ENCODE peak calls at places on chromosomes 11 and 22, in seven cellular contexts. O is Caco-2, F is cardiac muscle cell, D is psoas muscle, K is IMR-90, R is fibroblast of lung, U is mammary epithelial cell. C is an unnamed sample. For H3K36me3, the result is how much of the 10 kb centered on the place peaks cover.

GRCh38 chr11:97140885-97141494 is 751.2 kb downstream of the JRKL start:
- DNase-seq in O (peak), F (peak), D (no peak), K (no peak), R (peak), U (peak), C (no peak)

GRCh38 chr11:65574963-65575567 is 788 bp upstream of the EHBP1L1 start:
- DNase-seq in O (peak), F (no peak), D (no peak), K (no peak), R (peak), U (no peak), C (no peak)

GRCh38 chr22:29768052-29768680 is 997 bp downstream of the UQCR10 start:
- DNase-seq in O (no peak), F (no peak), D (no peak), K (no peak), R (no peak), U (no peak), C (no peak)

GRCh38 chr22:49026476-49027121 is 801.1 kb downstream of the BRD1 start:
- DNase-seq in O (peak), F (no peak), D (no peak), K (no peak), R (no peak), U (no peak), C (no peak)

GRCh38 chr11:92180664-92181251 is 43.9 kb upstream of the FAT3 start:
- DNase-seq in O (no peak), F (peak), D (no peak), K (peak), R (peak), U (peak), C (peak)

GRCh38 chr11:1401656-1402221 is 12.0 kb downstream of the BRSK2 start:
- DNase-seq in O (peak), F (peak), D (peak), K (peak), R (peak), U (peak), C (no peak)

GRCh38 chr22:49691256-49691655 is 136.4 kb downstream of the BRD1 start:
- DNase-seq in O (no peak), F (no peak), D (no peak), K (no peak), R (no peak), U (no peak), C (no peak)

GRCh38 chr22:44557064-44557748 is 59.2 kb upstream of the RTL6 start:
- DNase-seq in O (no peak), F (no peak), D (no peak), K (no peak), R (no peak), U (no peak), C (no peak)

GRCh38 chr11:107669893-107670601 is 41.8 kb downstream of the SLN start:
- DNase-seq in O (no peak), F (no peak), D (no peak), K (no peak), R (no peak), U (no peak), C (no peak)

GRCh38 chr22:34765115-34765514 is 300.8 kb upstream of the ISX start:
- DNase-seq in O (no peak), F (no peak), D (no peak), K (no peak), R (no peak), U (no peak), C (no peak)

GRCh38 chr11:15816270-15816871 is 540.0 kb downstream of the SOX6 start:
- DNase-seq in O (no peak), F (peak), D (no peak), K (peak), R (peak), U (peak), C (no peak)

GRCh38 chr11:44555031-44555800 is 10.2 kb upstream of the CD82 start:
- DNase-seq in O (no peak), F (no peak), D (no peak), K (no peak), R (no peak), U (no peak), C (no peak)

GRCh38 chr11:1117970-1118369 is 39.8 kb upstream of the MUC5AC start:
- DNase-seq in O (no peak), F (no peak), D (no peak), K (no peak), R (no peak), U (no peak), C (no peak)

GRCh38 chr22:30695871-30696655 is 1.4 kb downstream of the OSBP2 start:
- DNase-seq in O (no peak), F (no peak), D (no peak), K (no peak), R (no peak), U (no peak), C (no peak)

GRCh38 chr11:25855916-25856315 is 476.0 kb upstream of the ANO3 start:
- DNase-seq in O (no peak), F (no peak), D (no peak), K (no peak), R (no peak), U (no peak), C (no peak)

GRCh38 chr22:29172216-29172615 is 33.5 kb upstream of the EMID1 start:
- DNase-seq in O (no peak), F (no peak), D (no peak), K (no peak), R (no peak), U (no peak), C (no peak)

GRCh38 chr11:91653091-91653754 is 571.4 kb upstream of the FAT3 start:
- DNase-seq in O (no peak), F (no peak), D (no peak), K (no peak), R (no peak), U (peak), C (no peak)

GRCh38 chr11:107408762-107409200 is 48.8 kb downstream of the CWF19L2 start:
- DNase-seq in O (peak), F (no peak), D (no peak), K (no peak), R (no peak), U (no peak), C (no peak)

GRCh38 chr22:46262449-46263207 is 515 bp downstream of the PKDREJ start:
- DNase-seq in O (no peak), F (peak), D (peak), K (peak), R (peak), U (no peak), C (no peak)

GRCh38 chr11:36550385-36551115 is 17.3 kb upstream of the RAG1 start:
- DNase-seq in O (no peak), F (no peak), D (no peak), K (no peak), R (no peak), U (no peak), C (no peak)

GRCh38 chr11:79206951-79207350 is 233.9 kb downstream of the TENM4 start:
- DNase-seq in O (peak), F (no peak), D (no peak), K (no peak), R (no peak), U (no peak), C (no peak)

GRCh38 chr11:75834728-75835127 is 19.7 kb downstream of the UVRAG start:
- DNase-seq in O (no peak), F (no peak), D (no peak), K (no peak), R (no peak), U (no peak), C (no peak)

GRCh38 chr22:23255506-23255905 is 75.2 kb downstream of the BCR start:
- DNase-seq in O (no peak), F (no peak), D (no peak), K (no peak), R (no peak), U (no peak), C (no peak)

GRCh38 chr11:96863520-96863919 is 473.7 kb downstream of the JRKL start:
- DNase-seq in O (no peak), F (peak), D (peak), K (no peak), R (no peak), U (no peak), C (no peak)

GRCh38 chr22:39502789-39503464 is 837 bp downstream of the MIEF1 start:
- DNase-seq in O (no peak), F (no peak), D (no peak), K (peak), R (peak), U (no peak), C (no peak)

GRCh38 chr11:19714387-19715363 is 2.0 kb downstream of the NAV2 start:
- DNase-seq in O (no peak), F (peak), D (peak), K (peak), R (peak), U (peak), C (peak)

GRCh38 chr11:75533843-75534242 is 8.1 kb upstream of the GDPD5 start:
- DNase-seq in O (no peak), F (no peak), D (no peak), K (no peak), R (no peak), U (no peak), C (no peak)

GRCh38 chr11:21556936-21557335 is 635.9 kb upstream of the ANO5 start:
- DNase-seq in O (no peak), F (no peak), D (no peak), K (no peak), R (no peak), U (no peak), C (no peak)

GRCh38 chr11:35364101-35364780 is 55.1 kb downstream of the SLC1A2 start:
- DNase-seq in O (no peak), F (peak), D (peak), K (peak), R (peak), U (peak), C (peak)

GRCh38 chr22:44992166-44992565 is 17.6 kb downstream of the PHF21B start:
- DNase-seq in O (no peak), F (no peak), D (no peak), K (no peak), R (no peak), U (no peak), C (no peak)

GRCh38 chr11:27414644-27415043 is 51.6 kb upstream of the CCDC34 start:
- DNase-seq in O (no peak), F (no peak), D (no peak), K (no peak), R (no peak), U (no peak), C (no peak)

GRCh38 chr22:29636751-29637150 is 33.3 kb downstream of the NF2 start:
- DNase-seq in O (no peak), F (no peak), D (no peak), K (no peak), R (no peak), U (no peak), C (no peak)

GRCh38 chr22:28222571-28222970 is 303.5 kb upstream of the PITPNB start:
- DNase-seq in O (no peak), F (no peak), D (no peak), K (no peak), R (no peak), U (no peak), C (no peak)

GRCh38 chr11:62724171-62724570 is 3.1 kb downstream of the HNRNPUL2 start:
- DNase-seq in O (no peak), F (no peak), D (no peak), K (no peak), R (no peak), U (no peak), C (no peak)

GRCh38 chr11:93034031-93034430 is 64.6 kb downstream of the MTNR1B start:
- DNase-seq in O (no peak), F (peak), D (no peak), K (peak), R (peak), U (no peak), C (no peak)

GRCh38 chr22:21651521-21652009 is 9.5 kb downstream of the SDF2L1 start:
- DNase-seq in O (no peak), F (no peak), D (no peak), K (no peak), R (no peak), U (no peak), C (no peak)

GRCh38 chr11:19985106-19985505 is 175.2 kb downstream of the DBX1 start:
- DNase-seq in O (no peak), F (no peak), D (no peak), K (no peak), R (no peak), U (peak), C (peak)

DNA sequence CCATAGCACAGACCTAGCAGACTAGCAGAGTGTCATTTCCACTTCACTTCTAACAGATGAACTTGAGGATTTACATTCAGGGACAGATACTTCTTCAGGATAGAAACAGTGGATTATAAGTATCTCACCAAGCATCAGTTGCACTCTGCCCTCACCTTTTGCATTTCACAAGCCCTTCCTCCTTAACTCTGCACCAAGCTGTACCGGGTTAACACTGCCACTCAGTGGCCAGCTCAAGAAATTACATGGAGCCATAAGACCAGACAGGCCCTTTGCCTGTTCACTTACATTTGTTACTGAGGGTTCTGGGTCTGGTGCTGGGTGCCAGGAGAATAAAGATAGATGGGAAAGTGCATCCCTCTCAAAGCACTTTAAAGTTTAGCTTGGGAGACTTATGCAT is 309.8 kb downstream of the SHANK2 start:
- DNase-seq in O (peak), F (no peak), D (no peak), K (no peak), R (peak), U (no peak), C (no peak)
- TF ChIP-seq CTCF in O (peak), F (peak), D (no peak), K (no peak), R (peak), U (peak), C (no peak)

GRCh38 chr11:129374081-129374992 is 1.3 kb upstream of the BARX2 start:
- DNase-seq in O (peak), F (no peak), D (peak), K (no peak), R (peak), U (no peak), C (no peak)
- H3K4me3 ChIP-seq in O (peak), F (peak), D (peak), K (peak), R (no peak), U (no peak), C (no peak)

GRCh38 chr11:70326843-70327242 is 56.4 kb downstream of the PPFIA1 start:
- DNase-seq in O (no peak), F (no peak), D (no peak), K (no peak), R (no peak), U (no peak), C (no peak)

GRCh38 chr11:70326365-70326803 is 55.9 kb downstream of the PPFIA1 start:
- DNase-seq in O (no peak), F (peak), D (no peak), K (peak), R (peak), U (no peak), C (peak)

GRCh38 chr11:70328556-70328955 is 58.1 kb downstream of the PPFIA1 start:
- DNase-seq in O (no peak), F (no peak), D (no peak), K (no peak), R (no peak), U (no peak), C (no peak)

GRCh38 chr11:70324354-70325115 is 54.0 kb downstream of the PPFIA1 start:
- DNase-seq in O (no peak), F (peak), D (no peak), K (no peak), R (no peak), U (no peak), C (no peak)

GRCh38 chr11:70327717-70328116 is 57.2 kb downstream of the PPFIA1 start:
- DNase-seq in O (no peak), F (no peak), D (no peak), K (no peak), R (no peak), U (no peak), C (no peak)
- H3K36me3 ChIP-seq in O (under half), F (under half), D (half or more), K (under half), R (under half), U (under half), C (under half)

GRCh38 chr11:11622772-11623531 is 1.1 kb upstream of the GALNT18 start:
- DNase-seq in O (peak), F (no peak), D (no peak), K (no peak), R (no peak), U (no peak), C (no peak)

GRCh38 chr11:11620251-11620965 is 1.4 kb downstream of the GALNT18 start:
- DNase-seq in O (peak), F (no peak), D (peak), K (peak), R (peak), U (peak), C (no peak)

GRCh38 chr11:11624206-11624605 is 2.4 kb upstream of the GALNT18 start:
- DNase-seq in O (no peak), F (no peak), D (no peak), K (no peak), R (no peak), U (no peak), C (no peak)

GRCh38 chr11:11620966-11621880 is 582 bp downstream of the GALNT18 start:
- DNase-seq in O (peak), F (no peak), D (peak), K (peak), R (peak), U (peak), C (no peak)

DNA sequence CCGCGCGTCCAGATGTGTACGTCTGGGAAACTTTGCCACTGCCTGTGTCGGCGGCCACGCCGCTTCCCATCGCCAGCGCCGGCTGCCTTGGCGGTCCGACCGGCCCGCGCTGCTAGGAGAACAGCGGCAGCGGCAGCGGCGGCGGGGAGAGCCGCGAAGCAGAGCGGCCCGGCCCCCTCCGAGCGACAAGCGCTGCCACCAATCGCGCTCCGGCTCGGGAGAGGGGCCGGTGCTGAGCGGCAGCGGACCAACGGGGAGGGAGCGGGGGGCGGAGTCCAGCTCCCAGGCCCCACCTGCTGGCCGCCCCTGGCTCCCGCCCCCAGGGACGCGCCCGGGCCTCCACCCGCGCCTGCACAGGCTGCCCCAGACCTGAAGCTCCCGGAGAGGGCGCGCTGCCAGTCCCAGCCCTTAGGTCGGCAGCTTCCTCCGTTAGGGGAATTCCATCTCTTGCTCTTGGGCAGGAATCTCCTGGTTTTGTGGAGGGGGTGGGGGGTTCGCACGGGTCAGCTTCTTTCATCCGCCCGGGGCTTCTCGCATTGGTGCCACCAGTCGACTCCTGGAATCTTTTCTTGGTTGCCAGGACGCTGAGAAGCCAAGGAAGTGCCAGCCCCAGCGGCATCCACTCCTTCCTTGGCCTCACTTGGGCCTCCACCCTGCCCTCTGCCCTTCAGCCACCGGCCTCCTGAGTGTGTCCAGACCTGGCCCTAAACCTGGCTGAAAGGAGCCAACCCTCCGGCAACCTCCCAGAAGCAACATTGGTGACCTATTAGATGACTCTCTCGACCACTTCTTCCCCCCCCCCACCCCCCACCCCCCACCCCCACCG is at the start of gene GALNT18:
- DNase-seq in O (peak), F (peak), D (peak), K (peak), R (peak), U (peak), C (peak)
- TF ChIP-seq CTCF in O (peak), F (peak), D (peak), K (peak), R (peak), U (peak), C (no peak)

GRCh38 chr22:18058770-18059169 is 19.0 kb upstream of the PEX26 start:
- DNase-seq in O (no peak), F (no peak), D (no peak), K (no peak), R (no peak), U (no peak), C (no peak)

GRCh38 chr22:18057568-18058209 is 20.1 kb upstream of the PEX26 start:
- DNase-seq in O (no peak), F (peak), D (peak), K (peak), R (peak), U (peak), C (peak)

GRCh38 chr22:18060646-18061620 is 16.9 kb upstream of the PEX26 start:
- DNase-seq in O (peak), F (no peak), D (no peak), K (peak), R (peak), U (peak), C (no peak)

GRCh38 chr22:18059473-18059872 is 18.3 kb upstream of the PEX26 start:
- DNase-seq in O (no peak), F (no peak), D (no peak), K (no peak), R (no peak), U (no peak), C (no peak)

GRCh38 chr22:18059991-18060390 is 17.8 kb upstream of the PEX26 start:
- DNase-seq in O (no peak), F (no peak), D (no peak), K (no peak), R (no peak), U (no peak), C (no peak)
- H3K4me3 ChIP-seq in O (no peak), F (no peak), D (no peak), K (no peak), R (no peak), U (no peak), C (no peak)

GRCh38 chr11:134159652-134160051 is 64.1 kb downstream of the NCAPD3 start:
- DNase-seq in O (no peak), F (no peak), D (no peak), K (no peak), R (no peak), U (no peak), C (no peak)
- H3K36me3 ChIP-seq in O (under half), F (under half), D (half or more), K (under half), R (under half), U (under half), C (under half)

DNA sequence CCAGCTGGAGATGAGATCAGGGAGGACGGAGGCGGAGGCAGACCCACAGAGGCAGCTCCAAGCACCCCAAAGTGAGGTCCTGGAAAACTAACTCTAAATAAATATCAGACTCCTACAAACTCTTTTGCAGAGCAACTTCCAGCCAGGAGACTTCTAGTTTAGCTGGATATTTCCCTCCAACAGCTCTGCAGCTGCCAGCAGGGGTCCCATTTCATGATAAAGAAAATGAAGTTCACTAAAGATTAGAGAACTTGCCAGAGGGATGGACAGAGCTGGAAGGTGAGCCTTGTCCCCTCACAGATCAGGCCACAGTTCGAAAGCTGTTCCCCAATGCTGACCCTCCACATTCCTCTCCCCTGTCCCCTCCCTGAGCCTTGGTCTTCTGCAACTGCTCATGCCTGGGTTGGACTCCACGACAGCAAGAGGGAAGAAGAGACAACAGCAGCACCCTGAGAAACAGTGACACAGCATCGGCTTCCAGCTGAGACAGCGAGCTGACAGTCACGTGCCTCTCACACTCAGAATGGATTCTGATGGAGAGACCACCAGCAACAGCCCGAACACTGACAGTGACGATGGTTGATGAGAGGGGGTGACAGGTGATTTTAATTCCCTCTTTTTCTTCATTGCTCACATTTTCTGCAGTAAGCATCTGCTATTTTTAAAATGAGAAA is 5.7 kb downstream of the CARS1 start:
- DNase-seq in O (no peak), F (no peak), D (no peak), K (no peak), R (no peak), U (no peak), C (no peak)
- TF ChIP-seq CTCF in O (no peak), F (peak), D (no peak), K (peak), R (no peak), U (no peak), C (peak)

GRCh38 chr11:117610901-117611300 is 186.1 kb downstream of the DSCAML1 start:
- DNase-seq in O (no peak), F (no peak), D (no peak), K (no peak), R (no peak), U (no peak), C (no peak)
- H3K4me3 ChIP-seq in O (no peak), F (no peak), D (no peak), K (no peak), R (no peak), U (no peak), C (no peak)